ENCODE peak calls at places on chromosomes 2 and 18, in seven cellular contexts. Y is posterior vena cava, J is RPMI7951, G is SK-MEL-5, R is globus pallidus, Q is T-cell, B is NCI-H2029 treated with DMSO at 0.1 percent for 48 hours. S is an unnamed sample.
A peak's percentile ranks its signal among the peaks of the same experiment; 100 is the strongest.

GRCh38 chr2:102236132-102236531 is 49.3 kb downstream of the IL1RL2 start:
- DNase-seq in Q (no peak), Y (no peak), G (no peak), J (no peak), R (no peak), B (no peak), S (no peak)

GRCh38 chr2:36395866-36396265 is 40.3 kb downstream of the CRIM1 start:
- DNase-seq in Y (no peak), G (no peak), B (no peak), J (no peak), Q (no peak), R (no peak), S (no peak)

GRCh38 chr2:71934595-71935263 is 212.9 kb downstream of the CYP26B1 start:
- DNase-seq in Y (peak; percentile 91), R (no peak), J (peak; percentile 96), Q (no peak), B (no peak), G (no peak), S (no peak)

GRCh38 chr2:128754246-128754724 is 435.6 kb upstream of the HS6ST1 start:
- DNase-seq in G (no peak), J (peak; percentile 9), B (no peak), Q (no peak), Y (no peak), R (peak; percentile 60), S (no peak)

GRCh38 chr2:12303181-12304030 is 413.3 kb upstream of the TRIB2 start:
- DNase-seq in G (peak; percentile 89), Y (no peak), R (no peak), Q (peak; percentile 17), J (peak; percentile 100), B (no peak), S (no peak)

GRCh38 chr18:58896734-58897508 is 32.2 kb downstream of the ZNF532 start:
- DNase-seq in J (peak; percentile 28), Y (no peak), B (no peak), R (no peak), Q (no peak), G (no peak), S (no peak)

GRCh38 chr2:232484628-232485332 is 2.9 kb downstream of the ECEL1 start:
- DNase-seq in R (no peak), G (no peak), B (no peak), Q (no peak), Y (no peak), J (no peak), S (no peak)

GRCh38 chr2:238860966-238861730 is 13.3 kb downstream of the TWIST2 start:
- DNase-seq in G (no peak), Y (peak; percentile 77), J (peak; percentile 95), R (no peak), Q (no peak), B (no peak), S (no peak)

GRCh38 chr2:6148887-6149286 is 456.7 kb downstream of the SOX11 start:
- DNase-seq in J (peak; percentile 20), G (no peak), R (no peak), Q (no peak), Y (no peak), B (no peak), S (no peak)

GRCh38 chr18:59959079-59959478 is 59.3 kb downstream of the PMAIP1 start:
- DNase-seq in R (no peak), J (peak; percentile 50), Q (no peak), Y (no peak), G (no peak), B (no peak), S (no peak)

GRCh38 chr2:60379216-60379615 is 174.2 kb downstream of the BCL11A start:
- DNase-seq in R (no peak), Q (no peak), B (no peak), G (no peak), Y (no peak), J (no peak), S (no peak)

GRCh38 chr2:226860087-226860486 is 24.2 kb downstream of the RHBDD1 start:
- DNase-seq in J (no peak), B (no peak), R (no peak), G (no peak), Y (no peak), Q (no peak), S (no peak)

GRCh38 chr2:37449686-37450392 is 105.4 kb downstream of the QPCT start:
- DNase-seq in Y (no peak), R (no peak), Q (no peak), G (no peak), J (no peak), B (no peak), S (no peak)

GRCh38 chr2:114022360-114023085 is 132.6 kb downstream of the ACTR3 start:
- DNase-seq in Y (no peak), Q (no peak), R (no peak), G (no peak), J (peak; percentile 89), B (no peak), S (no peak)

GRCh38 chr2:240184198-240184590 is 43.7 kb upstream of the OTOS start:
- DNase-seq in Y (peak; percentile 36), B (no peak), G (no peak), R (no peak), J (no peak), Q (no peak), S (no peak)

GRCh38 chr2:8456149-8457091 is 225.4 kb upstream of the ID2 start:
- DNase-seq in B (no peak), Y (no peak), J (no peak), R (no peak), Q (peak; percentile 52), G (no peak), S (no peak)

GRCh38 chr18:304887-305529 is 37.2 kb upstream of the THOC1 start:
- DNase-seq in R (no peak), Y (no peak), B (no peak), J (peak; percentile 69), G (no peak), Q (no peak), S (no peak)

GRCh38 chr2:207328944-207329386 is 163.2 kb upstream of the KLF7 start:
- DNase-seq in Y (no peak), Q (no peak), G (no peak), R (no peak), J (no peak), B (no peak), S (no peak)

GRCh38 chr2:223846524-223846923 is 9.1 kb upstream of the AP1S3 start:
- DNase-seq in Y (no peak), G (peak; percentile 65), B (no peak), R (no peak), J (peak; percentile 19), Q (no peak), S (peak; percentile 40)

GRCh38 chr2:44912660-44913059 is 28.8 kb upstream of the SIX3 start:
- DNase-seq in G (no peak), J (peak; percentile 68), Q (no peak), Y (peak; percentile 84), R (no peak), B (no peak), S (no peak)

GRCh38 chr2:238265605-238266004 is 22.8 kb downstream of the PER2 start:
- DNase-seq in Y (no peak), R (no peak), B (no peak), Q (no peak), G (no peak), J (no peak), S (no peak)

GRCh38 chr2:24839729-24840128 is 46.5 kb downstream of the CENPO start:
- DNase-seq in B (no peak), Q (no peak), G (no peak), Y (no peak), J (no peak), R (no peak), S (no peak)

GRCh38 chr2:177254433-177255226 is 9.9 kb downstream of the NFE2L2 start:
- DNase-seq in J (peak; percentile 43), Y (no peak), B (no peak), R (no peak), G (peak; percentile 81), Q (no peak), S (peak; percentile 71)

GRCh38 chr2:147471126-147471525 is 373.7 kb upstream of the ACVR2A start:
- DNase-seq in B (no peak), Q (no peak), R (no peak), G (no peak), Y (no peak), J (no peak), S (no peak)

GRCh38 chr2:119689218-119689617 is 10.2 kb downstream of the TMEM177 start:
- DNase-seq in Q (no peak), Y (no peak), J (no peak), B (no peak), G (no peak), R (no peak), S (no peak)